ENCODE peak calls at places on chromosomes 5 and 9, in nine cellular contexts. P, R, C, O, M, W, X, B and I are unnamed samples.

GRCh38 chr5:108216890-108217289 is 165.0 kb downstream of the FBXL17 start:
- DNase-seq in B (no peak), R (no peak), M (no peak), C (no peak), P (no peak), X (no peak), O (no peak), W (peak), I (no peak)

GRCh38 chr5:11655681-11656080 is 248.6 kb downstream of the CTNND2 start:
- DNase-seq in M (no peak), P (no peak), R (no peak), C (no peak), W (no peak), B (no peak), O (no peak), X (no peak), I (no peak)

GRCh38 chr9:6449086-6449485 is 36.1 kb downstream of the UHRF2 start:
- DNase-seq in R (no peak), O (no peak), W (no peak), C (no peak), M (no peak), X (no peak), B (no peak), P (no peak), I (no peak)

GRCh38 chr5:134411546-134412266 is at the start of gene CDKN2AIPNL:
- DNase-seq in B (peak), R (peak), P (peak), C (peak), O (peak), M (peak), W (no peak), X (peak), I (peak)

GRCh38 chr9:36008774-36009300 is 27.9 kb upstream of the RECK start:
- DNase-seq in O (no peak), W (no peak), B (peak), P (peak), X (peak), C (peak), M (peak), R (peak), I (peak)

GRCh38 chr5:21783079-21783478 is 1070.1 kb downstream of the CDH12 start:
- DNase-seq in R (no peak), C (no peak), W (no peak), M (no peak), O (no peak), X (no peak), B (no peak), P (no peak), I (no peak)

GRCh38 chr9:84317563-84317962 is 23.0 kb downstream of the SLC28A3 start:
- DNase-seq in B (no peak), O (no peak), C (no peak), P (no peak), M (no peak), W (no peak), R (no peak), X (no peak), I (no peak)

GRCh38 chr9:93217706-93218105 is 33.8 kb downstream of the WNK2 start:
- DNase-seq in R (no peak), O (no peak), X (no peak), C (no peak), B (peak), P (no peak), W (no peak), M (no peak), I (no peak)

GRCh38 chr5:28516657-28517175 is 1478.3 kb upstream of the CDH9 start:
- DNase-seq in B (no peak), X (no peak), R (no peak), W (no peak), M (no peak), C (no peak), P (no peak), O (no peak), I (no peak)

GRCh38 chr9:113219186-113219936 is 1.7 kb downstream of the FKBP15 start:
- DNase-seq in R (no peak), M (no peak), W (no peak), O (no peak), X (no peak), B (no peak), P (no peak), C (no peak), I (no peak)

GRCh38 chr9:36738318-36738975 is 165.8 kb downstream of the MELK start:
- DNase-seq in O (no peak), B (no peak), X (no peak), R (no peak), W (no peak), M (no peak), P (no peak), C (no peak), I (no peak)

GRCh38 chr5:123601610-123602009 is 89.6 kb downstream of the CSNK1G3 start:
- DNase-seq in C (no peak), O (no peak), R (no peak), M (no peak), X (no peak), B (no peak), W (no peak), P (no peak), I (no peak)

GRCh38 chr5:133727636-133728035 is 115.3 kb upstream of the FSTL4 start:
- DNase-seq in X (no peak), M (no peak), P (no peak), R (no peak), B (no peak), O (no peak), C (no peak), W (no peak), I (no peak)

GRCh38 chr5:68187268-68188055 is 28.1 kb upstream of the PIK3R1 start:
- DNase-seq in W (no peak), P (peak), M (no peak), C (no peak), O (no peak), X (no peak), R (no peak), B (peak), I (no peak)

GRCh38 chr5:173704615-173705511 is 88.4 kb upstream of the BOD1 start:
- DNase-seq in M (no peak), R (no peak), P (no peak), W (no peak), X (no peak), B (no peak), C (no peak), O (no peak), I (no peak)

GRCh38 chr9:129640871-129641750 is 840 bp downstream of the ASB6 start:
- DNase-seq in B (no peak), X (no peak), M (no peak), C (no peak), P (no peak), O (no peak), W (no peak), R (peak), I (no peak)

GRCh38 chr5:36763454-36763853 is 113.1 kb upstream of the NIPBL start:
- DNase-seq in W (no peak), R (no peak), C (no peak), P (no peak), B (no peak), M (no peak), X (peak), O (no peak), I (peak)

GRCh38 chr5:79091064-79091463 is 20.5 kb upstream of the BHMT start:
- DNase-seq in B (no peak), M (no peak), W (no peak), P (no peak), X (no peak), R (no peak), C (no peak), O (no peak), I (no peak)

GRCh38 chr5:56490971-56491468 is 257.9 kb upstream of the ANKRD55 start:
- DNase-seq in O (no peak), W (no peak), X (no peak), B (no peak), C (no peak), R (no peak), M (no peak), P (no peak), I (no peak)

GRCh38 chr5:56552612-56553268 is 262.6 kb upstream of the MAP3K1 start:
- DNase-seq in X (no peak), O (no peak), B (no peak), P (no peak), C (no peak), R (no peak), M (no peak), W (no peak), I (no peak)

GRCh38 chr9:29312327-29312726 is 1739.0 kb upstream of the C9orf72 start:
- DNase-seq in C (no peak), M (no peak), P (no peak), R (no peak), X (no peak), B (no peak), W (no peak), O (no peak), I (no peak)

GRCh38 chr5:139820130-139820529 is 24.5 kb downstream of the PSD2 start:
- DNase-seq in M (no peak), O (peak), W (no peak), B (no peak), C (no peak), P (no peak), R (no peak), X (no peak), I (no peak)